ENCODE peak calls at places on chromosomes 4 and X, in six cellular contexts. Z, I, S, Y, P and R are unnamed samples.

GRCh38 chr4:41044165-41044564 is 170.2 kb downstream of the APBB2 start:
- DNase-seq in Y (no peak), Z (peak; percentile 16), P (no peak), S (no peak), I (no peak), R (no peak)

GRCh38 chr4:169225812-169226211 is 44.9 kb downstream of the SH3RF1 start:
- DNase-seq in S (no peak), I (no peak), P (no peak), Z (peak; percentile 76), Y (no peak), R (no peak)

GRCh38 chr4:183402771-183403170 is 41.7 kb upstream of the CDKN2AIP start:
- DNase-seq in I (no peak), Y (no peak), P (no peak), Z (no peak), S (peak; percentile 29), R (no peak)

GRCh38 chr4:152321408-152321807 is 214.5 kb downstream of the FBXW7 start:
- DNase-seq in I (no peak), Y (no peak), S (no peak), Z (no peak), P (no peak), R (no peak)

GRCh38 chr4:37946503-37947179 is 13.6 kb upstream of the PTTG2 start:
- DNase-seq in Z (no peak), I (no peak), Y (no peak), S (no peak), P (no peak), R (no peak)

GRCh38 chr4:1516881-1517480 is 110.7 kb upstream of the NKX1-1 start:
- DNase-seq in S (no peak), P (no peak), Z (no peak), Y (no peak), I (no peak), R (no peak)

GRCh38 chr4:80713409-80713808 is 317.1 kb upstream of the BMP3 start:
- DNase-seq in Y (no peak), P (no peak), I (no peak), Z (no peak), S (no peak), R (no peak)

GRCh38 chr4:182306792-182307507 is 63.7 kb downstream of the TENM3 start:
- DNase-seq in Y (no peak), Z (no peak), P (no peak), I (no peak), S (no peak), R (no peak)

GRCh38 chr4:56512166-56512565 is 6.6 kb downstream of the ARL9 start:
- DNase-seq in Y (no peak), P (no peak), Z (no peak), I (no peak), S (peak; percentile 25), R (no peak)

GRCh38 chr4:14841801-14842748 is 160.2 kb upstream of the CPEB2 start:
- DNase-seq in I (no peak), Z (no peak), S (no peak), Y (no peak), P (no peak), R (no peak)

GRCh38 chr4:84235545-84235944 is 263.5 kb downstream of the NKX6-1 start:
- DNase-seq in Z (no peak), Y (peak; percentile 68), I (no peak), P (no peak), S (no peak), R (no peak)

GRCh38 chrX:123983240-123983639 is 21.7 kb downstream of the STAG2 start:
- DNase-seq in I (no peak), Z (no peak), P (no peak), Y (no peak), S (no peak), R (no peak)

GRCh38 chr4:121822796-121823504 is 733 bp downstream of the CCNA2 start:
- DNase-seq in P (no peak), Y (no peak), I (peak; percentile 12), Z (no peak), S (peak; percentile 84), R (peak; percentile 64)

GRCh38 chrX:9438950-9439494 is 25.8 kb upstream of the TBL1X start:
- DNase-seq in I (no peak), Y (no peak), S (peak; percentile 18), P (no peak), Z (no peak), R (no peak)

GRCh38 chrX:109886122-109886761 is 116.7 kb upstream of the TMEM164 start:
- DNase-seq in Y (no peak), S (peak; percentile 73), I (peak; percentile 30), P (peak; percentile 44), Z (peak; percentile 37), R (peak; percentile 31)

GRCh38 chr4:110533940-110534339 is 58.0 kb downstream of the ENPEP start:
- DNase-seq in P (no peak), I (no peak), S (no peak), Z (peak; percentile 72), Y (no peak), R (peak; percentile 74)

GRCh38 chrX:42615161-42615563 is 162.8 kb downstream of the PPP1R2C start:
- DNase-seq in Z (peak; percentile 41), P (peak; percentile 47), I (peak; percentile 36), Y (no peak), S (peak; percentile 3), R (no peak)

GRCh38 chrX:46626566-46626965 is 53.0 kb downstream of the CHST7 start:
- DNase-seq in I (no peak), Z (no peak), P (no peak), S (no peak), Y (no peak), R (no peak)

GRCh38 chrX:117871796-117872195 is 244.8 kb downstream of the KLHL13 start:
- DNase-seq in I (no peak), P (no peak), Z (no peak), S (no peak), Y (no peak), R (no peak)

DNA sequence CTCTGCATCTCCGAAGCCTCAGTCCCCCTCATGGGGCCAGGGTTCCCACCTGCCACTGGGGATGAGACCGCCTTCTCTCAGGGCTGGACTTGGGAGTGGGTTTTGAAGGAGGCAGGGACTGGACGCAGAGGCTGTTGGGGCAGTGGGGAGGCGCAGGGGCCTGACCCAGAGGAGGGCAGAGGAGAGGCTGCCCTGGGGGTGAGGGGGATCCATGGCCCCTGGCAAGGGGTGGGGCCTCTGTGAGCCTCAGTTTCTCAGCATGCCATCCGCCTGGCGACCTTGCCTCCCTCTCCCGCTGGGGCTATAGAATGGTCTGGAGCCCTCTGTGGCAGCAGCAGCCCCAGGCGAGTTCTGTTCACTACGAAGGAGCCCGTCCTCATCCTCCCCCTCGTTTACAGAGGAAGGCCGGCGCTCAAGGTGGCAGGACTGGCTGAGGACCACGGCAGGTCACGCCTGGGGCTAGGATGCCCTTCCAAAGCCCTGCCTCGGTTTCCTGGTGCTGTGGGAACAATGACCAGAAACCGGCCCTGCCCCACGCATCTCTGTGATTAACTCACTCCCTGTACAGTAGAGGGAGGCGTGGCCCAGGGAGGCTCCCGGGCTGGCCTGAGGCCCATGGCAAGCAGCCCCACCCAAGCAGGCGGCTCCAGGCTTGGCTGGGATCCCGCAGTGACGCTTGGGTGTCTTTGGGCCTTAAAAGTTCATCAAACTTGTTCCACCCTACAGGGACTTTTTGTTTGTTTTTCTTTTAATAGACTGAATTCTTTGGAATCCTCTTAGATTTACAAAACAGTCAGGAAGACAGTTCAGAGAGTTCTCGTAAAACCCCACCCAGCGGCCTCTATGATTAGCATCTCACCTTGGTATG is 16.0 kb upstream of the SH3TC1 start:
- DNase-seq in P (no peak), S (peak; percentile 65), Z (peak; percentile 23), Y (no peak), I (no peak), R (no peak)
- TF ChIP-seq ATF3 in P (no peak), S (no peak), Z (no peak), Y (no peak), I (no peak), R (no peak)

DNA sequence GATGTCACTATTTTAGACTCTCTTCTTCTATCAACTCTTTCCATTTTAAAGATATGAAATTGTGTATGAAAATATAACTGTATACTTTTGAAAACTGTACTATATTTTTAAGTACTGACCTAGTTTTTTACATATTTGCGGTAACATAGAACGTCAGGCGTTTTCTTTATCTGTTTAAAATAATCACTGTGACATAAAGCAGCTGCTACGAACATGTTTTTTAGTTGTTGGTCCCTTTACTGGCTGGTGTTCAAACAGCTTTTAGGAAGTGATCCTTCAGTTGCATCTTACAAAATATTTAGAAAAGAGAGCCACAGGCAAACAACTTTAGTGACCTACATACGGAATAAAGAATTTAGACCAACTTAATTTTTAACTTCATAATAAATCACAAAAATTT is 73.1 kb downstream of the METTL14 start:
- DNase-seq in Y (no peak), I (no peak), S (no peak), P (no peak), Z (no peak), R (no peak)
- TF ChIP-seq ATF3 in Y (no peak), I (no peak), S (no peak), P (no peak), Z (no peak), R (no peak)

DNA sequence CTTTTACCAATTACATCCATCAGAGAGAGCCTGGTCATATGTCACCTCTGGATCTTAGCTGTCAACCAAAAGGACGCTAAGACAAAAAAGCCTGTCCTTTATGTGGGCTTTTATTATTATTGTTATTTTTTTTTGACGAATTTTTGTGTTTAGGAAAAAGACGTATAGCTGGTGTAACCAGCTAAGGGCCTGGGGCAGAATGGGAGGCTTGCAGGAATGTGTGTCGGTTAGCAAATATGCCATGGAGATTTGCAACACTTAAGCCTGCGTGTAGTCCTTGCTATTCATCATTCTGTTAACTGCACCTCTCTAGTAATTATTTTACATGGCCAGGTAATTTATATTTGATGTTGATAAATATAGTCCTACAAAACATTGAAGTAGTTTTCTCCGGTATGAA is 93.5 kb downstream of the TACR3 start:
- DNase-seq in Z (no peak), Y (no peak), S (no peak), P (no peak), I (no peak), R (no peak)
- TF ChIP-seq ATF3 in Z (no peak), Y (no peak), S (no peak), P (no peak), I (no peak), R (no peak)

DNA sequence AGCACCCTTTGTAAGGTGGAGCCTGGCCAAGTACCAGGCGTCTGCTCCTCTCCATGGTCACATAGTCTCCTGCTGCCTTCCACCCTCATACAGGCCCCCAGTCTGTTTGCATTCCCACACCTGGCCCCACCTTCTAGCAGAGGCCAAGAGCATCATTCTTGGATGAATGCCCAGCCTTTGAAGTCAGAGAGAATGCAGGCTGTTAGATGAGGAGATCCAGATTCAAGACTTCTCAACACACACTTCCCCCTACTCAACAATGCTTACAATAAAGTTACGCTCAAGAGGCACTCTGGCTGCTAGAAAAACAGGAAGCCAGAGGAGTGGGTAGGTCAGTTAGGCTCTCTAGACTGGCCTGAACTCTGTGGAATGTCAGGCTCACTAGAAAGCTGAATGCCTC is 43.3 kb downstream of the SHROOM4 start:
- DNase-seq in P (no peak), S (no peak), Z (no peak), Y (no peak), I (no peak), R (peak; percentile 64)
- TF ChIP-seq ATF3 in P (no peak), S (no peak), Z (no peak), Y (no peak), I (no peak), R (no peak)

GRCh38 chr4:19883841-19884240 is 367.9 kb upstream of the SLIT2 start:
- DNase-seq in P (no peak), S (no peak), I (no peak), Y (no peak), Z (no peak), R (no peak)

DNA sequence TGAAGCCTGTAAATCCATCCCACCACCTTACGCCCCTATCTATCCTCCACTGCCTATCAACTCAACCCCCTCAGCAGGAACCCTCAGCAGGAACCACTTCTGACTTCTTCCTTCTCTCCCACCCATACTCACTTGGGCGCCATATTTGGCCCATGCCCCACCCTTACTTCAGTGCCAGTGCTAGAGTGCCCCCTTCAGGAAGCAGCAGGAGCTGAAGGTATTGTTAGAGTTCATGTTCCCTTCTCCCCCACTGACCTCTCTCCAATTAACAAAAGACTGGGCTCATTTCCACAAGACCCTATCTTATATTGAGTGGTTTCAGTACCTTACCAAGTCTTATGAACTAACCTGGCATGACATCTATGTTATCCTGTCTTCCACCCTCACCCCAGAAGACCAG is 363.1 kb upstream of the SLIT2 start:
- DNase-seq in P (no peak), Y (no peak), I (no peak), Z (no peak), S (no peak), R (no peak)
- TF ChIP-seq ATF3 in P (no peak), Y (no peak), I (no peak), Z (no peak), S (no peak), R (no peak)